ENCODE peak calls at places on chromosomes 3 and 15, in seven cellular contexts. V is GM19239; J is CD8-positive, alpha-beta memory T cell; T is nucleus accumbens; M is RCC 7860; K is activated naive CD4-positive, alpha-beta T cell; C is testis. G is an unnamed sample.

GRCh38 chr3:123469323-123469995 is 20.6 kb upstream of the ADCY5 start:
- DNase-seq in V (no peak), J (no peak), T (no peak), M (no peak), K (no peak), C (no peak), G (no peak)

GRCh38 chr15:76251717-76252116 is 59.6 kb downstream of the ETFA start:
- DNase-seq in V (no peak), J (no peak), T (no peak), M (no peak), K (no peak), C (no peak), G (no peak)

GRCh38 chr15:61731081-61731480 is 329.2 kb downstream of the VPS13C start:
- DNase-seq in V (no peak), J (no peak), T (no peak), M (no peak), K (no peak), C (no peak), G (no peak)

GRCh38 chr3:126028096-126028495 is 55.8 kb downstream of the SLC41A3 start:
- DNase-seq in V (no peak), J (no peak), T (no peak), M (no peak), K (no peak), C (no peak), G (no peak)

GRCh38 chr3:133097214-133097613 is 59.0 kb downstream of the TMEM108 start:
- DNase-seq in V (no peak), J (no peak), T (no peak), M (no peak), K (no peak), C (no peak), G (peak)

GRCh38 chr15:90059208-90059985 is 42.9 kb downstream of the IDH2 start:
- DNase-seq in V (peak), J (peak), T (no peak), M (no peak), K (peak), C (peak), G (peak)

GRCh38 chr3:58568572-58569286 is 8.5 kb downstream of the FAM107A start:
- DNase-seq in V (peak), J (peak), T (peak), M (peak), K (peak), C (peak), G (peak)

GRCh38 chr15:98493966-98494511 is 154.3 kb upstream of the IGF1R start:
- DNase-seq in V (no peak), J (no peak), T (no peak), M (no peak), K (no peak), C (no peak), G (no peak)

G was measured in NCI-H2029 treated with DMSO at 0.1 percent for 48 hours.